ENCODE peak calls at places on chromosomes 16 and 17, in eight cellular contexts. One of them, this sample, is unnamed.

GRCh38 chr16:84686702-84687298 is 13.0 kb upstream of the USP10 start:
- DNase-seq in thoracic aorta: no peak
- DNase-seq in heart right ventricle: no peak
- DNase-seq in ovary: no peak
- DNase-seq in endothelial cell of umbilical vein: no peak
- DNase-seq in astrocyte of the spinal cord: no peak
- DNase-seq in GM10248: no peak
- DNase-seq in choroid plexus epithelial cell: no peak
- DNase-seq in this sample: no peak

GRCh38 chr16:65125322-65125721 is 3.5 kb upstream of the CDH11 start:
- DNase-seq in ovary: no peak
- DNase-seq in heart right ventricle: no peak
- DNase-seq in GM10248: no peak
- DNase-seq in choroid plexus epithelial cell: no peak
- DNase-seq in thoracic aorta: no peak
- DNase-seq in astrocyte of the spinal cord: no peak
- DNase-seq in endothelial cell of umbilical vein: no peak
- DNase-seq in this sample: no peak

GRCh38 chr16:80667925-80668324 is 127.1 kb downstream of the DYNLRB2 start:
- DNase-seq in astrocyte of the spinal cord: no peak
- DNase-seq in GM10248: no peak
- DNase-seq in heart right ventricle: no peak
- DNase-seq in choroid plexus epithelial cell: no peak
- DNase-seq in thoracic aorta: no peak
- DNase-seq in ovary: no peak
- DNase-seq in endothelial cell of umbilical vein: no peak
- DNase-seq in this sample: no peak

GRCh38 chr16:78005881-78006280 is 16.5 kb upstream of the CLEC3A start:
- DNase-seq in endothelial cell of umbilical vein: no peak
- DNase-seq in astrocyte of the spinal cord: no peak
- DNase-seq in thoracic aorta: no peak
- DNase-seq in choroid plexus epithelial cell: no peak
- DNase-seq in ovary: no peak
- DNase-seq in heart right ventricle: no peak
- DNase-seq in GM10248: peak
- DNase-seq in this sample: no peak

GRCh38 chr17:11935734-11936406 is 61.4 kb downstream of the ZNF18 start:
- DNase-seq in GM10248: no peak
- DNase-seq in choroid plexus epithelial cell: peak
- DNase-seq in heart right ventricle: peak
- DNase-seq in endothelial cell of umbilical vein: peak
- DNase-seq in astrocyte of the spinal cord: peak
- DNase-seq in ovary: no peak
- DNase-seq in thoracic aorta: no peak
- DNase-seq in this sample: peak

GRCh38 chr17:79338589-79338988 is 264.0 kb downstream of the ENGASE start:
- DNase-seq in endothelial cell of umbilical vein: no peak
- DNase-seq in choroid plexus epithelial cell: peak
- DNase-seq in heart right ventricle: no peak
- DNase-seq in GM10248: no peak
- DNase-seq in astrocyte of the spinal cord: no peak
- DNase-seq in ovary: no peak
- DNase-seq in thoracic aorta: no peak
- DNase-seq in this sample: no peak

GRCh38 chr17:2690165-2691068 is 21.1 kb downstream of the CLUH start:
- DNase-seq in ovary: no peak
- DNase-seq in thoracic aorta: no peak
- DNase-seq in heart right ventricle: peak
- DNase-seq in endothelial cell of umbilical vein: no peak
- DNase-seq in choroid plexus epithelial cell: no peak
- DNase-seq in GM10248: no peak
- DNase-seq in astrocyte of the spinal cord: no peak
- DNase-seq in this sample: no peak

GRCh38 chr17:73594025-73594424 is 50.2 kb downstream of the SDK2 start:
- DNase-seq in thoracic aorta: no peak
- DNase-seq in endothelial cell of umbilical vein: no peak
- DNase-seq in ovary: no peak
- DNase-seq in astrocyte of the spinal cord: no peak
- DNase-seq in choroid plexus epithelial cell: no peak
- DNase-seq in GM10248: no peak
- DNase-seq in heart right ventricle: no peak
- DNase-seq in this sample: no peak

GRCh38 chr17:51765558-51766145 is 392.9 kb downstream of the CA10 start:
- DNase-seq in thoracic aorta: no peak
- DNase-seq in heart right ventricle: no peak
- DNase-seq in ovary: no peak
- DNase-seq in astrocyte of the spinal cord: no peak
- DNase-seq in endothelial cell of umbilical vein: no peak
- DNase-seq in GM10248: no peak
- DNase-seq in choroid plexus epithelial cell: no peak
- DNase-seq in this sample: no peak

GRCh38 chr16:56424791-56425438 is 430 bp downstream of the AMFR start:
- DNase-seq in GM10248: no peak
- DNase-seq in astrocyte of the spinal cord: peak
- DNase-seq in endothelial cell of umbilical vein: peak
- DNase-seq in choroid plexus epithelial cell: peak
- DNase-seq in ovary: peak
- DNase-seq in thoracic aorta: no peak
- DNase-seq in heart right ventricle: peak
- DNase-seq in this sample: peak

GRCh38 chr17:30363715-30364202 is 15.0 kb upstream of the CPD start:
- DNase-seq in endothelial cell of umbilical vein: no peak
- DNase-seq in GM10248: peak
- DNase-seq in ovary: no peak
- DNase-seq in heart right ventricle: no peak
- DNase-seq in thoracic aorta: no peak
- DNase-seq in astrocyte of the spinal cord: no peak
- DNase-seq in choroid plexus epithelial cell: peak
- DNase-seq in this sample: peak

GRCh38 chr17:48344241-48344640 is 85.8 kb downstream of the SKAP1 start:
- DNase-seq in GM10248: no peak
- DNase-seq in astrocyte of the spinal cord: no peak
- DNase-seq in heart right ventricle: no peak
- DNase-seq in ovary: no peak
- DNase-seq in choroid plexus epithelial cell: no peak
- DNase-seq in endothelial cell of umbilical vein: no peak
- DNase-seq in thoracic aorta: no peak
- DNase-seq in this sample: no peak

GRCh38 chr17:82718986-82719685 is 2.6 kb downstream of the FN3KRP start:
- DNase-seq in endothelial cell of umbilical vein: no peak
- DNase-seq in astrocyte of the spinal cord: no peak
- DNase-seq in GM10248: no peak
- DNase-seq in thoracic aorta: no peak
- DNase-seq in heart right ventricle: no peak
- DNase-seq in choroid plexus epithelial cell: no peak
- DNase-seq in ovary: no peak
- DNase-seq in this sample: no peak

GRCh38 chr17:72332367-72332766 is 211.5 kb downstream of the SOX9 start:
- DNase-seq in endothelial cell of umbilical vein: no peak
- DNase-seq in astrocyte of the spinal cord: no peak
- DNase-seq in thoracic aorta: no peak
- DNase-seq in heart right ventricle: no peak
- DNase-seq in choroid plexus epithelial cell: no peak
- DNase-seq in GM10248: peak
- DNase-seq in ovary: no peak
- DNase-seq in this sample: no peak

GRCh38 chr17:72333570-72333969 is 212.8 kb downstream of the SOX9 start:
- DNase-seq in choroid plexus epithelial cell: no peak
- DNase-seq in heart right ventricle: no peak
- DNase-seq in GM10248: no peak
- DNase-seq in ovary: no peak
- DNase-seq in astrocyte of the spinal cord: no peak
- DNase-seq in thoracic aorta: no peak
- DNase-seq in endothelial cell of umbilical vein: no peak
- DNase-seq in this sample: no peak

GRCh38 chr17:72336026-72336803 is 215.4 kb downstream of the SOX9 start:
- DNase-seq in endothelial cell of umbilical vein: no peak
- DNase-seq in ovary: no peak
- DNase-seq in heart right ventricle: no peak
- DNase-seq in thoracic aorta: no peak
- DNase-seq in choroid plexus epithelial cell: no peak
- DNase-seq in astrocyte of the spinal cord: peak
- DNase-seq in GM10248: no peak
- DNase-seq in this sample: no peak

GRCh38 chr17:72336804-72337070 is 215.9 kb downstream of the SOX9 start:
- DNase-seq in GM10248: no peak
- DNase-seq in astrocyte of the spinal cord: no peak
- DNase-seq in choroid plexus epithelial cell: no peak
- DNase-seq in ovary: no peak
- DNase-seq in thoracic aorta: no peak
- DNase-seq in endothelial cell of umbilical vein: no peak
- DNase-seq in heart right ventricle: no peak
- DNase-seq in this sample: no peak

DNA sequence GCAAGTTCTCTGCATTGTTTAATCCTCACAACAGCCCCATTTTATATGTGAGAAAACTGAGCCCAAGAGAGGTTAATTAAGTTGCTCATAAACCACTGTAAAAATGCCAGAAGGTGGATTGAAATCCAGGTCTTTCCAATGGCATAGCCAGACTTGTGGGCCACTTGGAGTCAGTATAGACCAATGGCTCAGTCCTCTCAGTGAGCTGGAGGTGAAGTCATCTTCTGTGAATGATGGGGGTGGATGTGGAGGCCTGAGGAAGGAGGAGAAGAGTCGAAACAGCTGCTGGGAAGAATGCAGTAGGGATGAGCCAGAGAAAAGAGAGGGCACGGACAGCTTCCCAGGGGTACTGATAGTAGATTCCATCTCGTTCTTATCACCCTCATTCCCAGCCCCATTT is 213.4 kb downstream of the SOX9 start:
- DNase-seq in ovary: no peak
- DNase-seq in astrocyte of the spinal cord: no peak
- DNase-seq in heart right ventricle: no peak
- DNase-seq in endothelial cell of umbilical vein: no peak
- DNase-seq in thoracic aorta: no peak
- DNase-seq in GM10248: no peak
- DNase-seq in choroid plexus epithelial cell: peak
- DNase-seq in this sample: no peak
- TF ChIP-seq CTCF in ovary: no peak
- TF ChIP-seq CTCF in astrocyte of the spinal cord: peak
- TF ChIP-seq CTCF in heart right ventricle: no peak
- TF ChIP-seq CTCF in endothelial cell of umbilical vein: no peak
- TF ChIP-seq CTCF in thoracic aorta: no peak
- TF ChIP-seq CTCF in GM10248: no peak
- TF ChIP-seq CTCF in choroid plexus epithelial cell: peak
- TF ChIP-seq CTCF in this sample: no peak

DNA sequence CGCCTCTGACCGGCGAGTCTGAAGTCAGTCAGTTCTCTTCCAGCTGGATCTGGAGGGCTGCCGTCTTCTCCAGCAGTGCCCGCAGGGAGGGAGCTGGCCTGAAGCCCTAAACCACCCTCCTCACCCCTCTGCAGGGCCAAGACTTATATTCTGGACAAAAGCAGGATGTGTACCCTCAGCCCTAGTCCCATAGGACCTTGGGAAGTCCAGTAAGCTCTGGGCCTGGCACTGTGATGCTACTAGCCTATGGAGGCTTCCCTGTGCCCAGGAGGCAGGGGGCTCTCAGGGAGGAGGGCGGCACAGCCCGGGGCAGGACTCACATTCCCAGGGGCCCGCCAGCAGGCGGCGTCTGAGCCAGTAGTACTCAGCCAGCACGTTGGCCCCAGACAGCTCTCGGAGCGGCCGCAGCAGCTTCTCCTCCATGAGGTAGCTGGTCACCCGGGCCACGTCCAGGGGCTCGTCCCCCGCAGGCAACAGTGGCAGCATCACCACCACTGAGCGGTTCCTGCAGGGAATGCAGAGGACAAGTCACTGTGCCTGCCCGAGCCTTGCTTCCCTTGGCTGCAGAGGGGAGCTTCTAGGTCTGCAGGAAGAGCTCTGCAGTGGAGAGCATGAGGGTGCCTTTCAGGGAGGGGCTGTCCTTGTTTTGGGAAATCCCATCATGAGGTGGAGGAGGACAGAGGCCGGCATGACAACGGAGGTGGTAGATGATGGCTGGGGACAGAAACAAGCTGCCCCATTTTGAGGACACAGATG is 41.7 kb downstream of the RMI2 start:
- DNase-seq in ovary: no peak
- DNase-seq in choroid plexus epithelial cell: peak
- DNase-seq in heart right ventricle: no peak
- DNase-seq in astrocyte of the spinal cord: peak
- DNase-seq in thoracic aorta: no peak
- DNase-seq in endothelial cell of umbilical vein: peak
- DNase-seq in GM10248: no peak
- DNase-seq in this sample: peak
- TF ChIP-seq CTCF in ovary: no peak
- TF ChIP-seq CTCF in choroid plexus epithelial cell: peak
- TF ChIP-seq CTCF in heart right ventricle: peak
- TF ChIP-seq CTCF in astrocyte of the spinal cord: peak
- TF ChIP-seq CTCF in thoracic aorta: peak
- TF ChIP-seq CTCF in endothelial cell of umbilical vein: peak
- TF ChIP-seq CTCF in GM10248: peak
- TF ChIP-seq CTCF in this sample: peak

GRCh38 chr17:7289256-7290032 is 5.0 kb downstream of the YBX2 start:
- DNase-seq in heart right ventricle: no peak
- DNase-seq in endothelial cell of umbilical vein: no peak
- DNase-seq in ovary: no peak
- DNase-seq in thoracic aorta: no peak
- DNase-seq in astrocyte of the spinal cord: no peak
- DNase-seq in choroid plexus epithelial cell: no peak
- DNase-seq in GM10248: no peak
- DNase-seq in this sample: no peak

GRCh38 chr17:7292729-7293128 is 1.7 kb downstream of the YBX2 start:
- DNase-seq in endothelial cell of umbilical vein: no peak
- DNase-seq in thoracic aorta: no peak
- DNase-seq in GM10248: no peak
- DNase-seq in ovary: no peak
- DNase-seq in choroid plexus epithelial cell: no peak
- DNase-seq in heart right ventricle: no peak
- DNase-seq in astrocyte of the spinal cord: no peak
- DNase-seq in this sample: no peak

GRCh38 chr17:7292194-7292593 is 2.2 kb downstream of the YBX2 start:
- DNase-seq in choroid plexus epithelial cell: no peak
- DNase-seq in endothelial cell of umbilical vein: no peak
- DNase-seq in ovary: no peak
- DNase-seq in heart right ventricle: no peak
- DNase-seq in astrocyte of the spinal cord: no peak
- DNase-seq in thoracic aorta: no peak
- DNase-seq in GM10248: no peak
- DNase-seq in this sample: no peak

GRCh38 chr17:7290166-7290565 is 4.3 kb downstream of the YBX2 start:
- DNase-seq in endothelial cell of umbilical vein: no peak
- DNase-seq in choroid plexus epithelial cell: no peak
- DNase-seq in GM10248: no peak
- DNase-seq in ovary: no peak
- DNase-seq in thoracic aorta: no peak
- DNase-seq in astrocyte of the spinal cord: no peak
- DNase-seq in heart right ventricle: no peak
- DNase-seq in this sample: no peak

GRCh38 chr17:7290685-7291084 is 3.8 kb downstream of the YBX2 start:
- DNase-seq in endothelial cell of umbilical vein: no peak
- DNase-seq in ovary: no peak
- DNase-seq in GM10248: no peak
- DNase-seq in choroid plexus epithelial cell: no peak
- DNase-seq in heart right ventricle: no peak
- DNase-seq in astrocyte of the spinal cord: no peak
- DNase-seq in thoracic aorta: no peak
- DNase-seq in this sample: no peak
- TF ChIP-seq CTCF in endothelial cell of umbilical vein: no peak
- TF ChIP-seq CTCF in ovary: no peak
- TF ChIP-seq CTCF in GM10248: no peak
- TF ChIP-seq CTCF in choroid plexus epithelial cell: no peak
- TF ChIP-seq CTCF in heart right ventricle: no peak
- TF ChIP-seq CTCF in astrocyte of the spinal cord: no peak
- TF ChIP-seq CTCF in thoracic aorta: no peak
- TF ChIP-seq CTCF in this sample: no peak

GRCh38 chr16:7200320-7200719 is 132.3 kb upstream of the RBFOX1 start:
- DNase-seq in thoracic aorta: no peak
- DNase-seq in heart right ventricle: no peak
- DNase-seq in endothelial cell of umbilical vein: no peak
- DNase-seq in GM10248: no peak
- DNase-seq in choroid plexus epithelial cell: no peak
- DNase-seq in ovary: no peak
- DNase-seq in astrocyte of the spinal cord: no peak
- DNase-seq in this sample: no peak
- TF ChIP-seq CTCF in thoracic aorta: no peak
- TF ChIP-seq CTCF in heart right ventricle: no peak
- TF ChIP-seq CTCF in endothelial cell of umbilical vein: no peak
- TF ChIP-seq CTCF in GM10248: no peak
- TF ChIP-seq CTCF in choroid plexus epithelial cell: no peak
- TF ChIP-seq CTCF in ovary: no peak
- TF ChIP-seq CTCF in astrocyte of the spinal cord: no peak
- TF ChIP-seq CTCF in this sample: no peak

This sample was measured in left lung.